ENCODE peak calls at places on chromosome 10, in five cellular contexts. One of them, this sample, is unnamed.

GRCh38 chr10:70425096-70425495 is 16.4 kb downstream of the NODAL start:
- DNase-seq in lung microvascular endothelial cell: no peak
- DNase-seq in stimulated activated CD4-positive, alpha-beta T cell treated with anti-CD3 and anti-CD28 coated beads, Interleukin-12 subunit alpha, Interleukin-12 subunit beta, amount 100 ng/mL, for 24 hours: no peak
- DNase-seq in effector memory CD8-positive, alpha-beta T cell: no peak
- DNase-seq in aorta: no peak
- DNase-seq in this sample: no peak

GRCh38 chr10:103394180-103394579 is 2.1 kb downstream of the ATP5MK start:
- DNase-seq in effector memory CD8-positive, alpha-beta T cell: no peak
- DNase-seq in lung microvascular endothelial cell: no peak
- DNase-seq in aorta: no peak
- DNase-seq in stimulated activated CD4-positive, alpha-beta T cell treated with anti-CD3 and anti-CD28 coated beads, Interleukin-12 subunit alpha, Interleukin-12 subunit beta, amount 100 ng/mL, for 24 hours: no peak
- DNase-seq in this sample: no peak

GRCh38 chr10:12048547-12048946 is 5.9 kb upstream of the UPF2 start:
- DNase-seq in lung microvascular endothelial cell: no peak
- DNase-seq in effector memory CD8-positive, alpha-beta T cell: no peak
- DNase-seq in stimulated activated CD4-positive, alpha-beta T cell treated with anti-CD3 and anti-CD28 coated beads, Interleukin-12 subunit alpha, Interleukin-12 subunit beta, amount 100 ng/mL, for 24 hours: no peak
- DNase-seq in aorta: no peak
- DNase-seq in this sample: no peak

GRCh38 chr10:119162121-119162520 is 3.4 kb downstream of the SFXN4 start:
- DNase-seq in effector memory CD8-positive, alpha-beta T cell: no peak
- DNase-seq in stimulated activated CD4-positive, alpha-beta T cell treated with anti-CD3 and anti-CD28 coated beads, Interleukin-12 subunit alpha, Interleukin-12 subunit beta, amount 100 ng/mL, for 24 hours: no peak
- DNase-seq in lung microvascular endothelial cell: no peak
- DNase-seq in aorta: no peak
- DNase-seq in this sample: no peak

GRCh38 chr10:22461891-22462290 is 116.6 kb downstream of the SPAG6 start:
- DNase-seq in effector memory CD8-positive, alpha-beta T cell: no peak
- DNase-seq in lung microvascular endothelial cell: no peak
- DNase-seq in aorta: no peak
- DNase-seq in stimulated activated CD4-positive, alpha-beta T cell treated with anti-CD3 and anti-CD28 coated beads, Interleukin-12 subunit alpha, Interleukin-12 subunit beta, amount 100 ng/mL, for 24 hours: no peak
- DNase-seq in this sample: no peak

GRCh38 chr10:125203186-125203800 is 42.9 kb upstream of the CTBP2 start:
- DNase-seq in aorta: no peak
- DNase-seq in stimulated activated CD4-positive, alpha-beta T cell treated with anti-CD3 and anti-CD28 coated beads, Interleukin-12 subunit alpha, Interleukin-12 subunit beta, amount 100 ng/mL, for 24 hours: no peak
- DNase-seq in effector memory CD8-positive, alpha-beta T cell: no peak
- DNase-seq in lung microvascular endothelial cell: no peak
- DNase-seq in this sample: no peak

GRCh38 chr10:46550076-46550790 is 6.2 kb downstream of the GPRIN2 start:
- DNase-seq in effector memory CD8-positive, alpha-beta T cell: no peak
- DNase-seq in aorta: peak
- DNase-seq in lung microvascular endothelial cell: no peak
- DNase-seq in stimulated activated CD4-positive, alpha-beta T cell treated with anti-CD3 and anti-CD28 coated beads, Interleukin-12 subunit alpha, Interleukin-12 subunit beta, amount 100 ng/mL, for 24 hours: no peak
- DNase-seq in this sample: no peak

GRCh38 chr10:132511092-132511491 is 26.5 kb upstream of the INPP5A start:
- DNase-seq in lung microvascular endothelial cell: no peak
- DNase-seq in stimulated activated CD4-positive, alpha-beta T cell treated with anti-CD3 and anti-CD28 coated beads, Interleukin-12 subunit alpha, Interleukin-12 subunit beta, amount 100 ng/mL, for 24 hours: no peak
- DNase-seq in effector memory CD8-positive, alpha-beta T cell: no peak
- DNase-seq in aorta: peak
- DNase-seq in this sample: no peak

GRCh38 chr10:105797234-105797890 is 1156.3 kb downstream of the SORCS3 start:
- DNase-seq in effector memory CD8-positive, alpha-beta T cell: no peak
- DNase-seq in stimulated activated CD4-positive, alpha-beta T cell treated with anti-CD3 and anti-CD28 coated beads, Interleukin-12 subunit alpha, Interleukin-12 subunit beta, amount 100 ng/mL, for 24 hours: no peak
- DNase-seq in lung microvascular endothelial cell: peak
- DNase-seq in aorta: no peak
- DNase-seq in this sample: peak

GRCh38 chr10:71767420-71768035 is 5.8 kb downstream of the VSIR start:
- DNase-seq in stimulated activated CD4-positive, alpha-beta T cell treated with anti-CD3 and anti-CD28 coated beads, Interleukin-12 subunit alpha, Interleukin-12 subunit beta, amount 100 ng/mL, for 24 hours: no peak
- DNase-seq in aorta: peak
- DNase-seq in effector memory CD8-positive, alpha-beta T cell: no peak
- DNase-seq in lung microvascular endothelial cell: peak
- DNase-seq in this sample: no peak

GRCh38 chr10:8133146-8133545 is 78.7 kb downstream of the GATA3 start:
- DNase-seq in effector memory CD8-positive, alpha-beta T cell: no peak
- DNase-seq in lung microvascular endothelial cell: no peak
- DNase-seq in stimulated activated CD4-positive, alpha-beta T cell treated with anti-CD3 and anti-CD28 coated beads, Interleukin-12 subunit alpha, Interleukin-12 subunit beta, amount 100 ng/mL, for 24 hours: no peak
- DNase-seq in aorta: no peak
- DNase-seq in this sample: no peak

GRCh38 chr10:17548786-17549185 is 68.4 kb downstream of the HACD1 start:
- DNase-seq in aorta: no peak
- DNase-seq in effector memory CD8-positive, alpha-beta T cell: no peak
- DNase-seq in stimulated activated CD4-positive, alpha-beta T cell treated with anti-CD3 and anti-CD28 coated beads, Interleukin-12 subunit alpha, Interleukin-12 subunit beta, amount 100 ng/mL, for 24 hours: no peak
- DNase-seq in lung microvascular endothelial cell: no peak
- DNase-seq in this sample: no peak

GRCh38 chr10:71623098-71623985 is 96.2 kb downstream of the C10orf105 start:
- DNase-seq in stimulated activated CD4-positive, alpha-beta T cell treated with anti-CD3 and anti-CD28 coated beads, Interleukin-12 subunit alpha, Interleukin-12 subunit beta, amount 100 ng/mL, for 24 hours: no peak
- DNase-seq in lung microvascular endothelial cell: no peak
- DNase-seq in aorta: no peak
- DNase-seq in effector memory CD8-positive, alpha-beta T cell: no peak
- DNase-seq in this sample: no peak

GRCh38 chr10:110980807-110981206 is 61.4 kb downstream of the SHOC2 start:
- DNase-seq in lung microvascular endothelial cell: peak
- DNase-seq in effector memory CD8-positive, alpha-beta T cell: no peak
- DNase-seq in stimulated activated CD4-positive, alpha-beta T cell treated with anti-CD3 and anti-CD28 coated beads, Interleukin-12 subunit alpha, Interleukin-12 subunit beta, amount 100 ng/mL, for 24 hours: no peak
- DNase-seq in aorta: no peak
- DNase-seq in this sample: no peak

GRCh38 chr10:127552446-127552845 is 3.3 kb downstream of the NPS start:
- DNase-seq in aorta: no peak
- DNase-seq in lung microvascular endothelial cell: no peak
- DNase-seq in effector memory CD8-positive, alpha-beta T cell: no peak
- DNase-seq in stimulated activated CD4-positive, alpha-beta T cell treated with anti-CD3 and anti-CD28 coated beads, Interleukin-12 subunit alpha, Interleukin-12 subunit beta, amount 100 ng/mL, for 24 hours: no peak
- DNase-seq in this sample: no peak

GRCh38 chr10:120557296-120557810 is 100.3 kb downstream of the PLPP4 start:
- DNase-seq in effector memory CD8-positive, alpha-beta T cell: no peak
- DNase-seq in stimulated activated CD4-positive, alpha-beta T cell treated with anti-CD3 and anti-CD28 coated beads, Interleukin-12 subunit alpha, Interleukin-12 subunit beta, amount 100 ng/mL, for 24 hours: no peak
- DNase-seq in lung microvascular endothelial cell: no peak
- DNase-seq in aorta: no peak
- DNase-seq in this sample: no peak

GRCh38 chr10:7789390-7789789 is 1.4 kb downstream of the ATP5F1C start:
- DNase-seq in aorta: no peak
- DNase-seq in effector memory CD8-positive, alpha-beta T cell: no peak
- DNase-seq in stimulated activated CD4-positive, alpha-beta T cell treated with anti-CD3 and anti-CD28 coated beads, Interleukin-12 subunit alpha, Interleukin-12 subunit beta, amount 100 ng/mL, for 24 hours: no peak
- DNase-seq in lung microvascular endothelial cell: peak
- DNase-seq in this sample: no peak

GRCh38 chr10:132563485-132564248 is 26.1 kb downstream of the INPP5A start:
- DNase-seq in stimulated activated CD4-positive, alpha-beta T cell treated with anti-CD3 and anti-CD28 coated beads, Interleukin-12 subunit alpha, Interleukin-12 subunit beta, amount 100 ng/mL, for 24 hours: no peak
- DNase-seq in effector memory CD8-positive, alpha-beta T cell: no peak
- DNase-seq in lung microvascular endothelial cell: no peak
- DNase-seq in aorta: peak
- DNase-seq in this sample: no peak

GRCh38 chr10:132200344-132201110 is 13.8 kb downstream of the DPYSL4 start:
- DNase-seq in effector memory CD8-positive, alpha-beta T cell: no peak
- DNase-seq in lung microvascular endothelial cell: no peak
- DNase-seq in stimulated activated CD4-positive, alpha-beta T cell treated with anti-CD3 and anti-CD28 coated beads, Interleukin-12 subunit alpha, Interleukin-12 subunit beta, amount 100 ng/mL, for 24 hours: no peak
- DNase-seq in aorta: peak
- DNase-seq in this sample: no peak

GRCh38 chr10:17851611-17852010 is 42.5 kb downstream of the MRC1 start:
- DNase-seq in stimulated activated CD4-positive, alpha-beta T cell treated with anti-CD3 and anti-CD28 coated beads, Interleukin-12 subunit alpha, Interleukin-12 subunit beta, amount 100 ng/mL, for 24 hours: no peak
- DNase-seq in effector memory CD8-positive, alpha-beta T cell: no peak
- DNase-seq in aorta: peak
- DNase-seq in lung microvascular endothelial cell: peak
- DNase-seq in this sample: no peak

GRCh38 chr10:119412831-119413737 is 129.4 kb downstream of the RGS10 start:
- DNase-seq in stimulated activated CD4-positive, alpha-beta T cell treated with anti-CD3 and anti-CD28 coated beads, Interleukin-12 subunit alpha, Interleukin-12 subunit beta, amount 100 ng/mL, for 24 hours: no peak
- DNase-seq in lung microvascular endothelial cell: no peak
- DNase-seq in aorta: no peak
- DNase-seq in effector memory CD8-positive, alpha-beta T cell: no peak
- DNase-seq in this sample: no peak

GRCh38 chr10:5038703-5039102 is 35.0 kb upstream of the AKR1C2 start:
- DNase-seq in aorta: no peak
- DNase-seq in stimulated activated CD4-positive, alpha-beta T cell treated with anti-CD3 and anti-CD28 coated beads, Interleukin-12 subunit alpha, Interleukin-12 subunit beta, amount 100 ng/mL, for 24 hours: no peak
- DNase-seq in effector memory CD8-positive, alpha-beta T cell: no peak
- DNase-seq in lung microvascular endothelial cell: no peak
- DNase-seq in this sample: no peak